ENCODE peak calls at places on chromosome 6, in six cellular contexts. K is substantia nigra, F is LoVo, Y is sigmoid colon, D is non-pigmented ciliary epithelial cell, X is stomach. M is an unnamed sample.

GRCh38 chr6:160398674-160399271 is 50.6 kb downstream of the SLC22A3 start:
- DNase-seq in X (no peak), Y (no peak), D (no peak), K (no peak), F (no peak), M (no peak)

GRCh38 chr6:24140572-24140971 is 14.6 kb downstream of the NRSN1 start:
- DNase-seq in Y (peak; percentile 80), K (no peak), D (no peak), X (no peak), F (no peak), M (no peak)

GRCh38 chr6:39882567-39882953 is 51.7 kb downstream of the MOCS1 start:
- DNase-seq in K (no peak), F (no peak), X (no peak), D (peak; percentile 95), Y (peak; percentile 66), M (peak; percentile 22)

GRCh38 chr6:119308048-119308570 is 41.5 kb downstream of the MAN1A1 start:
- DNase-seq in D (peak; percentile 50), X (no peak), Y (no peak), F (peak; percentile 58), K (no peak), M (peak; percentile 32)

GRCh38 chr6:47581591-47581990 is 104.0 kb downstream of the CD2AP start:
- DNase-seq in Y (no peak), K (no peak), X (no peak), D (no peak), F (no peak), M (no peak)

GRCh38 chr6:153193176-153193885 is 62.2 kb upstream of the RGS17 start:
- DNase-seq in Y (no peak), F (no peak), D (no peak), X (no peak), K (no peak), M (no peak)

GRCh38 chr6:170265655-170266054 is 25.2 kb downstream of the DLL1 start:
- DNase-seq in F (no peak), K (peak; percentile 32), Y (no peak), X (peak; percentile 95), D (no peak), M (no peak)

GRCh38 chr6:52566201-52566600 is 10.7 kb downstream of the TRAM2 start:
- DNase-seq in D (no peak), K (no peak), F (no peak), Y (no peak), X (no peak), M (no peak)

GRCh38 chr6:87287251-87287650 is 35.1 kb upstream of the SMIM8 start:
- DNase-seq in K (no peak), X (no peak), F (no peak), Y (no peak), D (no peak), M (no peak)

GRCh38 chr6:31651602-31652191 is 764 bp downstream of the BAG6 start:
- DNase-seq in D (no peak), F (peak; percentile 78), Y (peak; percentile 91), X (no peak), K (no peak), M (no peak)

GRCh38 chr6:160167547-160168391 is 46.2 kb downstream of the SLC22A1 start:
- DNase-seq in K (no peak), Y (no peak), D (no peak), X (no peak), F (no peak), M (no peak)

GRCh38 chr6:133584903-133585302 is 304.0 kb upstream of the TCF21 start:
- DNase-seq in F (no peak), K (no peak), X (no peak), Y (no peak), D (no peak), M (no peak)

GRCh38 chr6:157376706-157377230 is 4.2 kb upstream of the ZDHHC14 start:
- DNase-seq in K (no peak), D (no peak), X (no peak), Y (no peak), F (no peak), M (peak; percentile 8)

GRCh38 chr6:168524644-168525043 is 83.7 kb downstream of the SMOC2 start:
- DNase-seq in K (no peak), X (no peak), F (no peak), Y (no peak), D (no peak), M (peak; percentile 49)

GRCh38 chr6:84921891-84922290 is 157.5 kb upstream of the TBX18 start:
- DNase-seq in X (no peak), Y (no peak), F (no peak), K (no peak), D (no peak), M (no peak)

GRCh38 chr6:155129744-155130143 is 134.1 kb upstream of the CLDN20 start:
- DNase-seq in F (no peak), Y (no peak), X (no peak), K (no peak), D (no peak), M (no peak)

GRCh38 chr6:87573307-87574024 is 16.3 kb downstream of the RARS2 start:
- DNase-seq in F (no peak), D (no peak), K (no peak), X (no peak), Y (no peak), M (no peak)

GRCh38 chr6:141463237-141463977 is 669.3 kb upstream of the GJE1 start:
- DNase-seq in F (no peak), D (no peak), Y (no peak), X (no peak), K (no peak), M (peak; percentile 58)

GRCh38 chr6:47261191-47261590 is 48.5 kb downstream of the TNFRSF21 start:
- DNase-seq in Y (no peak), D (no peak), K (no peak), F (no peak), X (no peak), M (no peak)

GRCh38 chr6:144158133-144158532 is 7.8 kb downstream of the STX11 start:
- DNase-seq in Y (no peak), K (no peak), X (no peak), D (peak; percentile 75), F (peak; percentile 18), M (peak; percentile 84)

GRCh38 chr6:138330763-138331162 is 46.9 kb upstream of the SMIM28 start:
- DNase-seq in K (no peak), D (no peak), X (no peak), Y (no peak), F (no peak), M (no peak)

GRCh38 chr6:152368761-152369624 is 268.2 kb downstream of the SYNE1 start:
- DNase-seq in Y (peak; percentile 80), F (no peak), D (no peak), X (peak; percentile 26), K (no peak), M (no peak)

GRCh38 chr6:122890250-122890649 is 101.2 kb downstream of the SMPDL3A start:
- DNase-seq in F (no peak), Y (no peak), K (no peak), D (no peak), X (no peak), M (no peak)

GRCh38 chr6:31776961-31777666 is at the start of gene VWA7:
- DNase-seq in D (no peak), X (peak; percentile 89), Y (no peak), K (no peak), F (peak; percentile 83), M (peak; percentile 82)

GRCh38 chr6:169339025-169339424 is 85.4 kb upstream of the THBS2 start:
- DNase-seq in X (no peak), F (no peak), Y (no peak), K (no peak), D (no peak), M (no peak)

GRCh38 chr6:34115396-34116314 is 30.2 kb downstream of the GRM4 start:
- DNase-seq in K (no peak), D (no peak), X (no peak), Y (no peak), F (no peak), M (no peak)

GRCh38 chr6:118317581-118318563 is 230.2 kb upstream of the PLN start:
- DNase-seq in K (no peak), F (no peak), Y (no peak), X (no peak), D (no peak), M (no peak)